ENCODE peak calls at places on chromosome 18, in five cellular contexts. D is K562, B is GM23338, O is A549, C is HepG2. J is an unnamed sample.

GRCh38 chr18:24488824-24489493 is 28.5 kb downstream of the HRH4 start:
- DNase-seq in B (peak; percentile 76), D (peak; percentile 61), O (peak; percentile 21), C (peak; percentile 13), J (peak; percentile 3)

GRCh38 chr18:7273301-7273911 is 42.5 kb downstream of the LRRC30 start:
- DNase-seq in B (no peak), D (no peak), C (no peak), O (no peak), J (no peak)

GRCh38 chr18:60018801-60019462 is 119.1 kb downstream of the PMAIP1 start:
- DNase-seq in O (no peak), C (no peak), D (no peak), B (no peak), J (no peak)

GRCh38 chr18:39425172-39425571 is 1859.6 kb upstream of the CELF4 start:
- DNase-seq in C (no peak), D (no peak), B (no peak), O (no peak), J (no peak)

GRCh38 chr18:11029021-11029420 is 120.3 kb downstream of the PIEZO2 start:
- DNase-seq in O (no peak), D (no peak), B (no peak), C (no peak), J (no peak)

GRCh38 chr18:59715966-59716369 is 18.7 kb upstream of the CCBE1 start:
- DNase-seq in B (no peak), D (no peak), O (peak; percentile 40), C (no peak), J (no peak)

GRCh38 chr18:58205087-58205779 is 161.2 kb downstream of the NEDD4L start:
- DNase-seq in B (no peak), O (no peak), D (no peak), C (no peak), J (no peak)

GRCh38 chr18:42268186-42268725 is 313.2 kb downstream of the PIK3C3 start:
- DNase-seq in B (no peak), D (no peak), O (no peak), C (no peak), J (no peak)

GRCh38 chr18:79123948-79124347 is 54.8 kb downstream of the ATP9B start:
- DNase-seq in B (no peak), O (no peak), C (no peak), D (no peak), J (no peak)

GRCh38 chr18:261398-262073 is 6.3 kb downstream of the THOC1 start:
- DNase-seq in O (no peak), C (no peak), B (no peak), D (no peak), J (no peak)

GRCh38 chr18:48842259-48843061 is 108.3 kb downstream of the SMAD7 start:
- DNase-seq in C (no peak), D (peak; percentile 22), B (no peak), O (no peak), J (no peak)

GRCh38 chr18:37393945-37394609 is 171.5 kb downstream of the CELF4 start:
- DNase-seq in O (peak; percentile 43), D (peak; percentile 89), B (peak; percentile 95), C (no peak), J (no peak)

GRCh38 chr18:67300498-67300897 is 216.0 kb downstream of the DSEL start:
- DNase-seq in B (peak; percentile 50), O (no peak), D (no peak), C (no peak), J (no peak)

DNA sequence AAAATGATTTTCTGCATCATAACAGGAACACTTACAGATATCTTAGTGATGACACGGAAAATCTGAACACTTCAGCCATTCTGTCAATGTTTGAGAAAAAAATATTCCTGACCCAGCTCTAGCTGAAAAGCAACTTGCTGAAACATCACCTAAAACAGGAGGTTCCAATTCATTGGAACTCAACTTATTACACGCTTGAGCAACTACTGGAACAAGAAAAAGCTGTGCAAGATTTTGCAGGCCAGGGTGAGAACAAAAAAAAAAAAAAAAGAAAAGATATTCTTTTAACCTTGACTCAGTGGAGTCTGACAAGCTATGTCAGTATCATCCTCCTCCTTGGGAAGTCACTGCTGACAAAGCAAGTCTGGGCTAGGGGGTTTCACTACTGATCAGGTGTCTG is 351.1 kb downstream of the SS18 start:
- DNase-seq in D (no peak), B (no peak), O (no peak), C (no peak), J (no peak)
- TF ChIP-seq JUNB in D (no peak), B (no peak), O (no peak), C (no peak), J (no peak)

DNA sequence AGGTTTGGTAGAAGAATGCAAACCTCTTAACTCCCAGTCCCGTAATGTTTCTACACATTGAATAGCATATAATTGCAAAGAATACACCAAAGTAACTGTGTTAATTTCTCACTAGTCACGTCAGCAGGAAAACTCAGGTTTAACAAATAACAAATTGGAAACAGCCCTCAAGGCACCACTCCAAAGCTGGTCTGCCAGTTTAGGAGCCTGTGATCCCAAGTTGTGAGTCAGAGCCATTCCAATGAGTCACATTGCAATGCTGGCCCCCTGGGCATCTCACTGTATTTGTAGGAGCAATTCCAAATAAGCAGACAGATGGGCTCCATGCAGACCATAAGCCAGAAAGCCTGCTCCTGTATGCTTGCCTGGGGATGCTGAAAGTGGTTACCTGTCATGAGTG is 143.2 kb upstream of the SETBP1 start:
- DNase-seq in D (no peak), O (peak; percentile 15), B (no peak), C (no peak), J (no peak)
- TF ChIP-seq JUNB in D (no peak), O (no peak), B (no peak), C (no peak), J (no peak)

DNA sequence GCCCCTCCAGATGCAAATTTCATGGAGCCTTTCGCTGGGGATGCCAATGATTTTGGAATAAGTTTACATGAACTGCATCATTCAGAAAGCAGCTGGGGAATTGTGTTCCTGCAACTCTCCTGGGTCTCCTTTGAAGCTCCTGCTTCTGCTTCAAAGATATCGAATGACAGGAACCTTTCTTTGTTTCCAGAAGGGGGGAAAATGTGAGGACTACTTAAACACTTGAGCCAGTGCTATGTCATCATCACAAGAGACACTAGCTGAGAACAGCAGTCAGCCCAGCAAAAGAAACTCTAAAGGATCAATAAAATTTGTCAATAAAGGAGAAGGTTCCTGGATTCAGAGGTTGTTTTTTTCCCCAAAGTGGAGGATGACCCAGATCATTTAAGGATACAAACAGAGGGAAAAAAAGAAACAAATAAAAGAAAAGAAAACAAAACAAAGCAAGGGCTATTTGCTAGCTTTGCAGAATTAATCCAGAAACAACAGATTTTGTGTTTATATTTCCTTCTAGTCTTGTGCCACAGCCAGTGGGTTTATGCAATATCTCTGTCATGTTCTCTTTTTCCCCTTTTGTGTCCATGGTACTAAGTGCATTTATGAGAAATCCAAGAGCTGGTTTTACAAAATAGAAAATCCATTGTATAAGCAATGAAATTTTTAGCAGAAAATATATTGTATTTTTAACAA is 463.7 kb downstream of the CDH2 start:
- DNase-seq in O (no peak), B (peak; percentile 59), D (no peak), C (no peak), J (no peak)
- TF ChIP-seq JUNB in O (no peak), B (no peak), D (no peak), C (no peak), J (no peak)

GRCh38 chr18:9380101-9380500 is 45.5 kb downstream of the TWSG1 start:
- DNase-seq in D (no peak), C (no peak), O (no peak), B (no peak), J (no peak)

GRCh38 chr18:9379118-9379517 is 44.5 kb downstream of the TWSG1 start:
- DNase-seq in O (no peak), C (no peak), B (no peak), D (no peak), J (no peak)

GRCh38 chr18:9380571-9381390 is 46.2 kb downstream of the TWSG1 start:
- DNase-seq in B (no peak), D (no peak), O (no peak), C (no peak), J (no peak)
- TF ChIP-seq JUNB in B (no peak), D (no peak), O (no peak), C (no peak), J (no peak)

GRCh38 chr18:23448291-23448690 is 4.8 kb upstream of the RIOK3 start:
- DNase-seq in C (no peak), O (no peak), D (no peak), B (no peak), J (no peak)
- TF ChIP-seq JUNB in C (no peak), O (no peak), D (no peak), B (no peak), J (no peak)

GRCh38 chr18:55461843-55462242 is 126.1 kb downstream of the TCF4 start:
- DNase-seq in B (no peak), D (no peak), O (no peak), C (no peak), J (no peak)

GRCh38 chr18:55462652-55463051 is 125.3 kb downstream of the TCF4 start:
- DNase-seq in O (no peak), B (no peak), C (no peak), D (no peak), J (no peak)

GRCh38 chr18:55457028-55457427 is 131.0 kb downstream of the TCF4 start:
- DNase-seq in O (no peak), C (no peak), B (no peak), D (no peak), J (no peak)

GRCh38 chr18:55455938-55456337 is 132.1 kb downstream of the TCF4 start:
- DNase-seq in B (no peak), C (no peak), D (no peak), O (no peak), J (no peak)

GRCh38 chr18:55458456-55459238 is 129.3 kb downstream of the TCF4 start:
- DNase-seq in C (no peak), D (peak; percentile 8), O (no peak), B (no peak), J (no peak)
- TF ChIP-seq JUNB in C (no peak), D (no peak), O (no peak), B (no peak), J (no peak)

DNA sequence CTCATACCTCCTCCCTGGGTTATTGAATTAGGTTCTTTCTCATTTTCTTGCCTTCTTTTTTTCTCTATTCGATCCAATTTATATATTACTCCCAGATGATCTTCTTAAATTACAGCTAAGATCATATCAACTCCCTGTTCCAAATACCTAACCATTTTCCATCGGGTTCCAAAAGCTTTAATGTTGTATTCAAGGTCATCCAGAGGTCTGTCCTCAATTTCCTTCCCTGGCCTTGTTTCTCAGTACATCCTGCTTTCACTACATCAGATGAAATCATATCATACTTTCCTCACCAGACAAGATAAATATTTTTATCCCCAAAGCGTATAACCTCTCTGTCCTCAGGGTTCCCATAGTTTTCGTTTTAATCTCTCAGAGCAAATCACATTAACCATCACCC is 36.3 kb upstream of the GREB1L start:
- DNase-seq in D (no peak), C (no peak), B (no peak), O (no peak), J (no peak)
- TF ChIP-seq JUNB in D (no peak), C (no peak), B (no peak), O (no peak), J (no peak)

DNA sequence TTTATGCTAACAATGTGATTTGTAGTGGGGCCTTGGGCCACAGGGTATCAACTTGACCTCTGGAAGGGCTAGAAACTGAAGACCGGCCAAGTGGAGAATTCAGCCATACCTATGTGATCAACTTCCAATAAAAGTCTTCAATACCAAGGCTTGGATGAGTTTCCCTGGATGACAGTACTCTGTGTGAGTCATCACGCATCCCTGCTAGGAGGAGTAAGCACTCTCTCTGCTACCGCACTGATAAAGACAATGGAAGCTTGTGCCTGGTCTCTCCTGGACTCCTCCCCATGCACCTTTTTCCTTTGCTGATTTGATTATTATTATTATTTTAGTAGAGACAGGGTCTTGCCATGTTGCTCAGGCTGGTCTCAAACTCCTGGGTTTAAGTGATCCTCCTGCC is 58.1 kb downstream of the SKA1 start:
- DNase-seq in O (no peak), B (no peak), D (peak; percentile 12), C (no peak), J (no peak)
- TF ChIP-seq JUNB in O (no peak), B (no peak), D (no peak), C (no peak), J (no peak)